ENCODE peak calls at places on chromosome 15, in four cellular contexts. S is endothelial cell, V is H1, I is HT1080. K is an unnamed sample.

GRCh38 chr15:62999923-63000484 is 42.5 kb upstream of the TPM1 start:
- DNase-seq in V (no peak), I (no peak), S (no peak), K (peak)

GRCh38 chr15:60933914-60934885 is 294.9 kb downstream of the RORA start:
- DNase-seq in I (peak), V (no peak), S (no peak), K (no peak)

GRCh38 chr15:25731411-25731810 is 131.7 kb downstream of the ATP10A start:
- DNase-seq in S (no peak), I (no peak), V (no peak), K (no peak)

GRCh38 chr15:67174864-67175573 is 79.4 kb downstream of the AAGAB start:
- DNase-seq in I (peak), S (no peak), V (no peak), K (no peak)

GRCh38 chr15:41933771-41934170 is 38.6 kb downstream of the EHD4 start:
- DNase-seq in V (no peak), S (no peak), I (peak), K (no peak)

GRCh38 chr15:100844167-100844566 is 35.5 kb upstream of the ALDH1A3 start:
- DNase-seq in I (no peak), V (no peak), S (no peak), K (no peak)

GRCh38 chr15:58467121-58467721 is 35.4 kb downstream of the LIPC start:
- DNase-seq in S (no peak), I (no peak), V (no peak), K (no peak)

GRCh38 chr15:33565099-33565498 is 254.3 kb downstream of the RYR3 start:
- DNase-seq in V (no peak), I (peak), S (no peak), K (no peak)

GRCh38 chr15:23403550-23403949 is 43.5 kb downstream of the GOLGA6L2 start:
- DNase-seq in S (no peak), I (no peak), V (no peak), K (no peak)

GRCh38 chr15:75531041-75531450 is 48.1 kb downstream of the PTPN9 start:
- DNase-seq in V (no peak), I (no peak), S (no peak), K (no peak)

GRCh38 chr15:47332481-47332880 is 384.8 kb upstream of the SEMA6D start:
- DNase-seq in S (no peak), I (no peak), V (no peak), K (no peak)

GRCh38 chr15:67101981-67102929 is 36.9 kb downstream of the SMAD3 start:
- DNase-seq in S (no peak), I (peak), V (no peak), K (no peak)

GRCh38 chr15:49712162-49712561 is 91.3 kb downstream of the DTWD1 start:
- DNase-seq in V (no peak), S (no peak), I (no peak), K (no peak)

GRCh38 chr15:72197460-72198409 is at the start of gene GRAMD2A:
- DNase-seq in V (peak), S (peak), I (no peak), K (no peak)

GRCh38 chr15:99592135-99592845 is 26.5 kb downstream of the MEF2A start:
- DNase-seq in S (no peak), I (no peak), V (no peak), K (no peak)

GRCh38 chr15:59349715-59350420 is 22.8 kb downstream of the MYO1E start:
- DNase-seq in V (no peak), I (peak), S (no peak), K (no peak)

GRCh38 chr15:67125589-67126502 is 60.4 kb downstream of the SMAD3 start:
- DNase-seq in I (peak), V (no peak), S (no peak), K (no peak)